ENCODE peak calls at places on chromosomes 13 and 19, in eight cellular contexts. One of them, this sample, is unnamed. For H3K9me3, the result is how much of the 10 kb centered on the place peaks cover.

GRCh38 chr13:35697281-35697680 is 220.8 kb upstream of the MAB21L1 start:
- DNase-seq in HAP-1: no peak
- DNase-seq in body of pancreas: no peak
- DNase-seq in OCI-LY7: no peak
- DNase-seq in neuronal stem cell: no peak
- DNase-seq in CD8-positive, alpha-beta memory T cell: no peak
- DNase-seq in mucosa of descending colon: no peak
- DNase-seq in GM23248: peak
- DNase-seq in this sample: no peak

GRCh38 chr19:18558595-18558994 is 925 bp downstream of the KXD1 start:
- DNase-seq in HAP-1: no peak
- DNase-seq in body of pancreas: no peak
- DNase-seq in OCI-LY7: no peak
- DNase-seq in neuronal stem cell: no peak
- DNase-seq in CD8-positive, alpha-beta memory T cell: no peak
- DNase-seq in mucosa of descending colon: no peak
- DNase-seq in GM23248: peak
- DNase-seq in this sample: no peak

GRCh38 chr19:38266070-38266469 is 1.7 kb downstream of the SPINT2 start:
- DNase-seq in HAP-1: no peak
- DNase-seq in body of pancreas: no peak
- DNase-seq in OCI-LY7: no peak
- DNase-seq in neuronal stem cell: no peak
- DNase-seq in CD8-positive, alpha-beta memory T cell: no peak
- DNase-seq in mucosa of descending colon: no peak
- DNase-seq in GM23248: no peak
- DNase-seq in this sample: no peak

GRCh38 chr19:39099341-39099740 is 15.2 kb downstream of the ACP7 start:
- DNase-seq in HAP-1: no peak
- DNase-seq in body of pancreas: no peak
- DNase-seq in OCI-LY7: no peak
- DNase-seq in neuronal stem cell: no peak
- DNase-seq in CD8-positive, alpha-beta memory T cell: no peak
- DNase-seq in mucosa of descending colon: no peak
- DNase-seq in GM23248: no peak
- DNase-seq in this sample: no peak

GRCh38 chr19:472005-472858 is 11.4 kb upstream of the SHC2 start:
- DNase-seq in HAP-1: no peak
- DNase-seq in body of pancreas: no peak
- DNase-seq in OCI-LY7: no peak
- DNase-seq in neuronal stem cell: no peak
- DNase-seq in CD8-positive, alpha-beta memory T cell: no peak
- DNase-seq in mucosa of descending colon: no peak
- DNase-seq in GM23248: peak
- DNase-seq in this sample: no peak

GRCh38 chr13:45482571-45483173 is 17.9 kb downstream of the COG3 start:
- DNase-seq in HAP-1: no peak
- DNase-seq in body of pancreas: no peak
- DNase-seq in OCI-LY7: no peak
- DNase-seq in neuronal stem cell: no peak
- DNase-seq in CD8-positive, alpha-beta memory T cell: no peak
- DNase-seq in mucosa of descending colon: no peak
- DNase-seq in GM23248: peak
- DNase-seq in this sample: no peak

GRCh38 chr13:71828564-71828963 is 38.4 kb downstream of the DACH1 start:
- DNase-seq in HAP-1: peak
- DNase-seq in body of pancreas: no peak
- DNase-seq in OCI-LY7: no peak
- DNase-seq in neuronal stem cell: no peak
- DNase-seq in CD8-positive, alpha-beta memory T cell: no peak
- DNase-seq in mucosa of descending colon: no peak
- DNase-seq in GM23248: no peak
- DNase-seq in this sample: no peak

GRCh38 chr19:19276386-19276785 is 3.3 kb upstream of the TM6SF2 start:
- DNase-seq in HAP-1: no peak
- DNase-seq in body of pancreas: no peak
- DNase-seq in OCI-LY7: no peak
- DNase-seq in neuronal stem cell: no peak
- DNase-seq in CD8-positive, alpha-beta memory T cell: no peak
- DNase-seq in mucosa of descending colon: no peak
- DNase-seq in GM23248: peak
- DNase-seq in this sample: no peak

GRCh38 chr13:108915095-108915633 is 285.8 kb downstream of the MYO16 start:
- DNase-seq in HAP-1: no peak
- DNase-seq in body of pancreas: peak
- DNase-seq in OCI-LY7: no peak
- DNase-seq in neuronal stem cell: no peak
- DNase-seq in CD8-positive, alpha-beta memory T cell: no peak
- DNase-seq in mucosa of descending colon: no peak
- DNase-seq in GM23248: peak
- DNase-seq in this sample: no peak

GRCh38 chr13:99416411-99417121 is 84.7 kb upstream of the TM9SF2 start:
- DNase-seq in HAP-1: no peak
- DNase-seq in body of pancreas: no peak
- DNase-seq in OCI-LY7: no peak
- DNase-seq in neuronal stem cell: no peak
- DNase-seq in CD8-positive, alpha-beta memory T cell: no peak
- DNase-seq in mucosa of descending colon: no peak
- DNase-seq in GM23248: no peak
- DNase-seq in this sample: no peak

DNA sequence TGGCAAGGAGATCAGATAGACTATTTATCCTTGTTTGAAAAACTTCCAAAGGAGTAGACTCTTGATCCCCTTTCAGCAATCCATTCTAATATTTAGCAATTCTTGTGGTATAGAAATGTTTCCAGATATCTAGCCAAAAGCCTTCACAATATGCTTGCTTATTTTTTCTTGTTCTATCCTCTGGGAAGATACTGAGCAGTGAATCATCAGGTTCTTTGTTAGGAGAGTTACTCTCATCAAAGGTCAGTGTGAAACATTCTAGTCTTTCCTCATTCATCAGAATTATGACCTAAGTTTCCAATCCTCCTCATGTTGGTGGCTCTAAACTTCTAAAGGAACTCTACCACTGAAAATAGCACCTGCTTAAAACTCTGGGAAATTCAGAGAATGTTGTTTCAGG is 3.9 kb downstream of the GPC6 start:
- DNase-seq in HAP-1: no peak
- DNase-seq in body of pancreas: no peak
- DNase-seq in OCI-LY7: no peak
- DNase-seq in neuronal stem cell: no peak
- DNase-seq in CD8-positive, alpha-beta memory T cell: no peak
- DNase-seq in mucosa of descending colon: no peak
- DNase-seq in GM23248: peak
- DNase-seq in this sample: no peak
- H3K9me3 ChIP-seq in HAP-1: under half
- H3K9me3 ChIP-seq in body of pancreas: under half
- H3K9me3 ChIP-seq in OCI-LY7: under half
- H3K9me3 ChIP-seq in neuronal stem cell: under half
- H3K9me3 ChIP-seq in CD8-positive, alpha-beta memory T cell: under half
- H3K9me3 ChIP-seq in mucosa of descending colon: under half
- H3K9me3 ChIP-seq in GM23248: under half
- H3K9me3 ChIP-seq in this sample: under half

GRCh38 chr19:33606556-33606955 is 15.2 kb upstream of the CHST8 start:
- DNase-seq in HAP-1: no peak
- DNase-seq in body of pancreas: no peak
- DNase-seq in OCI-LY7: no peak
- DNase-seq in neuronal stem cell: no peak
- DNase-seq in CD8-positive, alpha-beta memory T cell: no peak
- DNase-seq in mucosa of descending colon: no peak
- DNase-seq in GM23248: no peak
- DNase-seq in this sample: no peak

GRCh38 chr19:33603377-33603776 is 18.4 kb upstream of the CHST8 start:
- DNase-seq in HAP-1: no peak
- DNase-seq in body of pancreas: no peak
- DNase-seq in OCI-LY7: no peak
- DNase-seq in neuronal stem cell: no peak
- DNase-seq in CD8-positive, alpha-beta memory T cell: no peak
- DNase-seq in mucosa of descending colon: no peak
- DNase-seq in GM23248: no peak
- DNase-seq in this sample: no peak

GRCh38 chr19:33609353-33609752 is 12.4 kb upstream of the CHST8 start:
- DNase-seq in HAP-1: no peak
- DNase-seq in body of pancreas: no peak
- DNase-seq in OCI-LY7: no peak
- DNase-seq in neuronal stem cell: no peak
- DNase-seq in CD8-positive, alpha-beta memory T cell: no peak
- DNase-seq in mucosa of descending colon: no peak
- DNase-seq in GM23248: no peak
- DNase-seq in this sample: no peak

GRCh38 chr19:33601583-33601982 is 20.2 kb upstream of the CHST8 start:
- DNase-seq in HAP-1: no peak
- DNase-seq in body of pancreas: no peak
- DNase-seq in OCI-LY7: no peak
- DNase-seq in neuronal stem cell: no peak
- DNase-seq in CD8-positive, alpha-beta memory T cell: no peak
- DNase-seq in mucosa of descending colon: no peak
- DNase-seq in GM23248: no peak
- DNase-seq in this sample: no peak

DNA sequence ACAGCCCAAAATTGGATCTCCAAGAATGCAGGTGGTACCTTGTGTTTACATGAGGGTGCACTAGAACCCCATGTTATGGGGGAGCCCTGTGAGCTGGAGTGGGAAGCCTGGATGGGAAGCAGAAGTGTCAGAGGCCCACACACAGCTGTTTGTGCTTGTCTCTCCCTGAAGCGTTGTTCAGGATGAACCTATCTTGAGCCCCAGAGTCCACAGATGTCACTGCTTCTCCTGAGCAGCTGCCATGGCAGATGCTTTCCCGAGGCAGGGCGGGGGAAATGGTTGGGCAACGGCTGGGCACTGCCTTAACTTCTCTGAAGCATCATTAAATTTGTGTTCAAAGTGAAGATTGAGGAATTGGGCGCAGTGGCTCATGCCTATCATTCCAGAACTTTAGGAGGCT is 17.1 kb upstream of the CHST8 start:
- DNase-seq in HAP-1: no peak
- DNase-seq in body of pancreas: no peak
- DNase-seq in OCI-LY7: no peak
- DNase-seq in neuronal stem cell: no peak
- DNase-seq in CD8-positive, alpha-beta memory T cell: no peak
- DNase-seq in mucosa of descending colon: no peak
- DNase-seq in GM23248: no peak
- DNase-seq in this sample: no peak
- H3K9me3 ChIP-seq in HAP-1: under half
- H3K9me3 ChIP-seq in body of pancreas: under half
- H3K9me3 ChIP-seq in OCI-LY7: under half
- H3K9me3 ChIP-seq in neuronal stem cell: under half
- H3K9me3 ChIP-seq in CD8-positive, alpha-beta memory T cell: under half
- H3K9me3 ChIP-seq in mucosa of descending colon: under half
- H3K9me3 ChIP-seq in GM23248: under half
- H3K9me3 ChIP-seq in this sample: under half

DNA sequence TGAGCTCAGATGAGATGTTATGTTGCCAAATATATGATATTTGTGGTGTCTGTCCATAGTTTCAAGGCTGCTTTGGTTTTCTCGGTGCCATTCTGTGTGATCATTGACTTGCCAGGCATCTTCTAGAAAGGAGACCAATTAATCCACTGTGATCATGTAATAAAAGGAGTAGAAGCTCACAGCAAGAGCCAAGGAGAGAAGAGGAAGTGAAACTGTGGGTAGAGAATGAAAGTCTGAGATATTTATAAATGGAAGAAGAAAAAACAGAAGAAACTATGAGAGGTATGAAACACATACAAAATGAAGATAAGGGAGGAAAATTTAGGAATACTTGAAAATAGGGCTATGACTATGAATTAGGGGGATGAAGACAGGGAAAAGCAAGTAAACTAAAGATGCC is 11.1 kb upstream of the ZNF613 start:
- DNase-seq in HAP-1: no peak
- DNase-seq in body of pancreas: no peak
- DNase-seq in OCI-LY7: peak
- DNase-seq in neuronal stem cell: no peak
- DNase-seq in CD8-positive, alpha-beta memory T cell: no peak
- DNase-seq in mucosa of descending colon: no peak
- DNase-seq in GM23248: no peak
- DNase-seq in this sample: no peak
- H3K9me3 ChIP-seq in HAP-1: under half
- H3K9me3 ChIP-seq in body of pancreas: half or more
- H3K9me3 ChIP-seq in OCI-LY7: half or more
- H3K9me3 ChIP-seq in neuronal stem cell: half or more
- H3K9me3 ChIP-seq in CD8-positive, alpha-beta memory T cell: under half
- H3K9me3 ChIP-seq in mucosa of descending colon: half or more
- H3K9me3 ChIP-seq in GM23248: under half
- H3K9me3 ChIP-seq in this sample: half or more

DNA sequence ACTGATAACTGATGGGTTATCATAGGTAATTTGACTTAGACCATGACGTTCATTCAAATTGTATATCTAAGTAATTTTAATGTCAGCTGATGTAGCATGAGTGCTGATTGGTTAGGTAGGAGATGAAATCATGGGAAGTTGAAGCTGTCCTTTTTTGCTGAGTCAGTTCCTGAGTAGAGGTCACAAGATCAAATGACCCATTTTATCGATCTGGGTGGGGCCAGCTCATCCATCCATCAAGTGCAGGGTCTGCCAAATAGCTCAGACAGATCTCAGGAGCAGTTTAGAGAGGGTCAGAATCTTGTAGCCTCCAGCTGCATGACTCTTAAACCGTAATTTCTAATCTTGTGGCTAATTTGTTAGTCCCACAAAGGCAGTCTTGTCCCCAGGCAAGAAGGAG is 35.3 kb upstream of the CD177 start:
- DNase-seq in HAP-1: no peak
- DNase-seq in body of pancreas: no peak
- DNase-seq in OCI-LY7: no peak
- DNase-seq in neuronal stem cell: no peak
- DNase-seq in CD8-positive, alpha-beta memory T cell: no peak
- DNase-seq in mucosa of descending colon: no peak
- DNase-seq in GM23248: no peak
- DNase-seq in this sample: no peak
- H3K9me3 ChIP-seq in HAP-1: under half
- H3K9me3 ChIP-seq in body of pancreas: under half
- H3K9me3 ChIP-seq in OCI-LY7: under half
- H3K9me3 ChIP-seq in neuronal stem cell: under half
- H3K9me3 ChIP-seq in CD8-positive, alpha-beta memory T cell: under half
- H3K9me3 ChIP-seq in mucosa of descending colon: under half
- H3K9me3 ChIP-seq in GM23248: under half
- H3K9me3 ChIP-seq in this sample: under half

GRCh38 chr19:40159744-40160143 is 31.5 kb upstream of the MAP3K10 start:
- DNase-seq in HAP-1: no peak
- DNase-seq in body of pancreas: no peak
- DNase-seq in OCI-LY7: no peak
- DNase-seq in neuronal stem cell: no peak
- DNase-seq in CD8-positive, alpha-beta memory T cell: no peak
- DNase-seq in mucosa of descending colon: no peak
- DNase-seq in GM23248: no peak
- DNase-seq in this sample: no peak

GRCh38 chr19:40154121-40154680 is 37.0 kb upstream of the MAP3K10 start:
- DNase-seq in HAP-1: no peak
- DNase-seq in body of pancreas: no peak
- DNase-seq in OCI-LY7: no peak
- DNase-seq in neuronal stem cell: no peak
- DNase-seq in CD8-positive, alpha-beta memory T cell: no peak
- DNase-seq in mucosa of descending colon: no peak
- DNase-seq in GM23248: no peak
- DNase-seq in this sample: no peak

GRCh38 chr19:40162104-40162503 is 29.1 kb upstream of the MAP3K10 start:
- DNase-seq in HAP-1: no peak
- DNase-seq in body of pancreas: no peak
- DNase-seq in OCI-LY7: no peak
- DNase-seq in neuronal stem cell: no peak
- DNase-seq in CD8-positive, alpha-beta memory T cell: no peak
- DNase-seq in mucosa of descending colon: no peak
- DNase-seq in GM23248: no peak
- DNase-seq in this sample: no peak

GRCh38 chr19:40157059-40157458 is 34.2 kb upstream of the MAP3K10 start:
- DNase-seq in HAP-1: no peak
- DNase-seq in body of pancreas: no peak
- DNase-seq in OCI-LY7: no peak
- DNase-seq in neuronal stem cell: no peak
- DNase-seq in CD8-positive, alpha-beta memory T cell: no peak
- DNase-seq in mucosa of descending colon: no peak
- DNase-seq in GM23248: no peak
- DNase-seq in this sample: no peak
- H3K9me3 ChIP-seq in HAP-1: under half
- H3K9me3 ChIP-seq in body of pancreas: under half
- H3K9me3 ChIP-seq in OCI-LY7: under half
- H3K9me3 ChIP-seq in neuronal stem cell: under half
- H3K9me3 ChIP-seq in CD8-positive, alpha-beta memory T cell: under half
- H3K9me3 ChIP-seq in mucosa of descending colon: under half
- H3K9me3 ChIP-seq in GM23248: under half
- H3K9me3 ChIP-seq in this sample: under half

This sample was measured in NT2/D1.